ENCODE peak calls at places on chromosomes 7 and 10, in nine cellular contexts. One of them, this sample, is unnamed.

GRCh38 chr10:18066947-18067346 is 73.3 kb upstream of the CACNB2 start:
- DNase-seq in effector memory CD4-positive, alpha-beta T cell: no peak
- DNase-seq in GM10248: no peak
- DNase-seq in stimulated activated CD8-positive, alpha-beta memory T cell treated with anti-CD3 and anti-CD28 coated beads, Interleukin-2, amount 100 ng/mL, for 48 hours: no peak
- DNase-seq in GM23338: no peak
- DNase-seq in tibial nerve: no peak
- DNase-seq in C1 segment of cervical spinal cord: no peak
- DNase-seq in thoracic aorta: no peak
- DNase-seq in GM23248: no peak
- DNase-seq in this sample: no peak

GRCh38 chr10:70331486-70332268 is 47.9 kb upstream of the NPFFR1 start:
- DNase-seq in stimulated activated CD8-positive, alpha-beta memory T cell treated with anti-CD3 and anti-CD28 coated beads, Interleukin-2, amount 100 ng/mL, for 48 hours: no peak
- DNase-seq in tibial nerve: no peak
- DNase-seq in C1 segment of cervical spinal cord: no peak
- DNase-seq in GM23248: peak; percentile 88
- DNase-seq in effector memory CD4-positive, alpha-beta T cell: no peak
- DNase-seq in thoracic aorta: peak; percentile 33
- DNase-seq in GM10248: peak; percentile 69
- DNase-seq in GM23338: peak; percentile 35
- DNase-seq in this sample: peak; percentile 97

GRCh38 chr7:143362126-143362961 is at the start of gene FAM131B:
- DNase-seq in tibial nerve: no peak
- DNase-seq in C1 segment of cervical spinal cord: no peak
- DNase-seq in effector memory CD4-positive, alpha-beta T cell: no peak
- DNase-seq in GM23248: peak; percentile 52
- DNase-seq in GM10248: no peak
- DNase-seq in thoracic aorta: no peak
- DNase-seq in stimulated activated CD8-positive, alpha-beta memory T cell treated with anti-CD3 and anti-CD28 coated beads, Interleukin-2, amount 100 ng/mL, for 48 hours: no peak
- DNase-seq in GM23338: peak; percentile 66
- DNase-seq in this sample: no peak

GRCh38 chr7:31702354-31702753 is 15.3 kb downstream of the PPP1R17 start:
- DNase-seq in GM10248: no peak
- DNase-seq in C1 segment of cervical spinal cord: no peak
- DNase-seq in thoracic aorta: no peak
- DNase-seq in effector memory CD4-positive, alpha-beta T cell: no peak
- DNase-seq in GM23248: no peak
- DNase-seq in stimulated activated CD8-positive, alpha-beta memory T cell treated with anti-CD3 and anti-CD28 coated beads, Interleukin-2, amount 100 ng/mL, for 48 hours: no peak
- DNase-seq in GM23338: no peak
- DNase-seq in tibial nerve: no peak
- DNase-seq in this sample: no peak

GRCh38 chr10:114261116-114261515 is 22.1 kb downstream of the VWA2 start:
- DNase-seq in C1 segment of cervical spinal cord: no peak
- DNase-seq in thoracic aorta: no peak
- DNase-seq in GM23338: no peak
- DNase-seq in stimulated activated CD8-positive, alpha-beta memory T cell treated with anti-CD3 and anti-CD28 coated beads, Interleukin-2, amount 100 ng/mL, for 48 hours: no peak
- DNase-seq in GM23248: peak; percentile 45
- DNase-seq in GM10248: no peak
- DNase-seq in effector memory CD4-positive, alpha-beta T cell: no peak
- DNase-seq in tibial nerve: no peak
- DNase-seq in this sample: peak; percentile 41

GRCh38 chr7:151759591-151760042 is 117.3 kb downstream of the PRKAG2 start:
- DNase-seq in tibial nerve: no peak
- DNase-seq in GM10248: peak; percentile 79
- DNase-seq in C1 segment of cervical spinal cord: no peak
- DNase-seq in GM23248: peak; percentile 75
- DNase-seq in GM23338: peak; percentile 93
- DNase-seq in thoracic aorta: no peak
- DNase-seq in effector memory CD4-positive, alpha-beta T cell: peak; percentile 13
- DNase-seq in stimulated activated CD8-positive, alpha-beta memory T cell treated with anti-CD3 and anti-CD28 coated beads, Interleukin-2, amount 100 ng/mL, for 48 hours: peak; percentile 40
- DNase-seq in this sample: peak; percentile 58

GRCh38 chr7:148304456-148304855 is 286.1 kb upstream of the C7orf33 start:
- DNase-seq in GM10248: no peak
- DNase-seq in thoracic aorta: no peak
- DNase-seq in stimulated activated CD8-positive, alpha-beta memory T cell treated with anti-CD3 and anti-CD28 coated beads, Interleukin-2, amount 100 ng/mL, for 48 hours: no peak
- DNase-seq in effector memory CD4-positive, alpha-beta T cell: no peak
- DNase-seq in GM23248: no peak
- DNase-seq in C1 segment of cervical spinal cord: no peak
- DNase-seq in tibial nerve: no peak
- DNase-seq in GM23338: no peak
- DNase-seq in this sample: no peak

GRCh38 chr10:62637249-62638061 is 167.1 kb upstream of the ADO start:
- DNase-seq in GM23248: peak; percentile 79
- DNase-seq in tibial nerve: no peak
- DNase-seq in C1 segment of cervical spinal cord: no peak
- DNase-seq in GM23338: no peak
- DNase-seq in thoracic aorta: no peak
- DNase-seq in effector memory CD4-positive, alpha-beta T cell: peak; percentile 37
- DNase-seq in stimulated activated CD8-positive, alpha-beta memory T cell treated with anti-CD3 and anti-CD28 coated beads, Interleukin-2, amount 100 ng/mL, for 48 hours: peak; percentile 52
- DNase-seq in GM10248: peak; percentile 26
- DNase-seq in this sample: peak; percentile 44

GRCh38 chr10:88544140-88544870 is 38.8 kb downstream of the RNLS start:
- DNase-seq in stimulated activated CD8-positive, alpha-beta memory T cell treated with anti-CD3 and anti-CD28 coated beads, Interleukin-2, amount 100 ng/mL, for 48 hours: no peak
- DNase-seq in thoracic aorta: no peak
- DNase-seq in GM10248: peak; percentile 5
- DNase-seq in effector memory CD4-positive, alpha-beta T cell: no peak
- DNase-seq in tibial nerve: no peak
- DNase-seq in C1 segment of cervical spinal cord: no peak
- DNase-seq in GM23338: no peak
- DNase-seq in GM23248: no peak
- DNase-seq in this sample: no peak

GRCh38 chr7:151585744-151586424 is 66.2 kb upstream of the RHEB start:
- DNase-seq in tibial nerve: no peak
- DNase-seq in effector memory CD4-positive, alpha-beta T cell: no peak
- DNase-seq in stimulated activated CD8-positive, alpha-beta memory T cell treated with anti-CD3 and anti-CD28 coated beads, Interleukin-2, amount 100 ng/mL, for 48 hours: no peak
- DNase-seq in thoracic aorta: no peak
- DNase-seq in GM23338: no peak
- DNase-seq in GM10248: no peak
- DNase-seq in C1 segment of cervical spinal cord: no peak
- DNase-seq in GM23248: no peak
- DNase-seq in this sample: peak; percentile 12

GRCh38 chr10:30063098-30063497 is 3.7 kb upstream of the JCAD start:
- DNase-seq in tibial nerve: no peak
- DNase-seq in effector memory CD4-positive, alpha-beta T cell: no peak
- DNase-seq in GM23338: no peak
- DNase-seq in C1 segment of cervical spinal cord: no peak
- DNase-seq in GM10248: no peak
- DNase-seq in thoracic aorta: no peak
- DNase-seq in GM23248: peak; percentile 85
- DNase-seq in stimulated activated CD8-positive, alpha-beta memory T cell treated with anti-CD3 and anti-CD28 coated beads, Interleukin-2, amount 100 ng/mL, for 48 hours: no peak
- DNase-seq in this sample: no peak

GRCh38 chr7:27191081-27191715 is 6.2 kb upstream of the HOXA11 start:
- DNase-seq in tibial nerve: peak; percentile 11
- DNase-seq in GM10248: no peak
- DNase-seq in GM23338: no peak
- DNase-seq in stimulated activated CD8-positive, alpha-beta memory T cell treated with anti-CD3 and anti-CD28 coated beads, Interleukin-2, amount 100 ng/mL, for 48 hours: no peak
- DNase-seq in GM23248: no peak
- DNase-seq in thoracic aorta: no peak
- DNase-seq in C1 segment of cervical spinal cord: no peak
- DNase-seq in effector memory CD4-positive, alpha-beta T cell: no peak
- DNase-seq in this sample: no peak

GRCh38 chr10:69467928-69468770 is 16.9 kb downstream of the TSPAN15 start:
- DNase-seq in GM23248: no peak
- DNase-seq in effector memory CD4-positive, alpha-beta T cell: no peak
- DNase-seq in thoracic aorta: no peak
- DNase-seq in GM10248: no peak
- DNase-seq in stimulated activated CD8-positive, alpha-beta memory T cell treated with anti-CD3 and anti-CD28 coated beads, Interleukin-2, amount 100 ng/mL, for 48 hours: no peak
- DNase-seq in tibial nerve: no peak
- DNase-seq in GM23338: peak; percentile 12
- DNase-seq in C1 segment of cervical spinal cord: no peak
- DNase-seq in this sample: no peak

GRCh38 chr10:69344591-69345244 is 66.4 kb downstream of the HK1 start:
- DNase-seq in thoracic aorta: no peak
- DNase-seq in stimulated activated CD8-positive, alpha-beta memory T cell treated with anti-CD3 and anti-CD28 coated beads, Interleukin-2, amount 100 ng/mL, for 48 hours: no peak
- DNase-seq in C1 segment of cervical spinal cord: no peak
- DNase-seq in GM23338: peak; percentile 49
- DNase-seq in GM23248: no peak
- DNase-seq in GM10248: peak; percentile 48
- DNase-seq in tibial nerve: no peak
- DNase-seq in effector memory CD4-positive, alpha-beta T cell: no peak
- DNase-seq in this sample: no peak

GRCh38 chr10:97498841-97499560 is at the start of gene UBTD1:
- DNase-seq in stimulated activated CD8-positive, alpha-beta memory T cell treated with anti-CD3 and anti-CD28 coated beads, Interleukin-2, amount 100 ng/mL, for 48 hours: peak; percentile 6
- DNase-seq in GM10248: peak; percentile 43
- DNase-seq in GM23338: peak; percentile 67
- DNase-seq in tibial nerve: peak; percentile 33
- DNase-seq in C1 segment of cervical spinal cord: peak; percentile 68
- DNase-seq in GM23248: peak; percentile 79
- DNase-seq in effector memory CD4-positive, alpha-beta T cell: no peak
- DNase-seq in thoracic aorta: no peak
- DNase-seq in this sample: peak; percentile 31

GRCh38 chr10:77700086-77700485 is 62.5 kb upstream of the KCNMA1 start:
- DNase-seq in GM23248: no peak
- DNase-seq in GM10248: no peak
- DNase-seq in C1 segment of cervical spinal cord: no peak
- DNase-seq in effector memory CD4-positive, alpha-beta T cell: no peak
- DNase-seq in stimulated activated CD8-positive, alpha-beta memory T cell treated with anti-CD3 and anti-CD28 coated beads, Interleukin-2, amount 100 ng/mL, for 48 hours: no peak
- DNase-seq in thoracic aorta: no peak
- DNase-seq in tibial nerve: no peak
- DNase-seq in GM23338: no peak
- DNase-seq in this sample: peak; percentile 11

GRCh38 chr10:46028584-46029570 is 1.5 kb downstream of the NCOA4 start:
- DNase-seq in C1 segment of cervical spinal cord: no peak
- DNase-seq in GM23248: peak; percentile 85
- DNase-seq in GM10248: peak; percentile 63
- DNase-seq in GM23338: peak; percentile 77
- DNase-seq in thoracic aorta: no peak
- DNase-seq in tibial nerve: no peak
- DNase-seq in effector memory CD4-positive, alpha-beta T cell: no peak
- DNase-seq in stimulated activated CD8-positive, alpha-beta memory T cell treated with anti-CD3 and anti-CD28 coated beads, Interleukin-2, amount 100 ng/mL, for 48 hours: no peak
- DNase-seq in this sample: peak; percentile 80

GRCh38 chr10:112763916-112764520 is 186.0 kb upstream of the TCF7L2 start:
- DNase-seq in GM23248: no peak
- DNase-seq in tibial nerve: no peak
- DNase-seq in GM10248: no peak
- DNase-seq in GM23338: no peak
- DNase-seq in C1 segment of cervical spinal cord: no peak
- DNase-seq in effector memory CD4-positive, alpha-beta T cell: no peak
- DNase-seq in stimulated activated CD8-positive, alpha-beta memory T cell treated with anti-CD3 and anti-CD28 coated beads, Interleukin-2, amount 100 ng/mL, for 48 hours: no peak
- DNase-seq in thoracic aorta: no peak
- DNase-seq in this sample: no peak

GRCh38 chr10:125375210-125375609 is 214.8 kb upstream of the CTBP2 start:
- DNase-seq in effector memory CD4-positive, alpha-beta T cell: no peak
- DNase-seq in GM23338: peak; percentile 20
- DNase-seq in tibial nerve: no peak
- DNase-seq in thoracic aorta: no peak
- DNase-seq in GM10248: no peak
- DNase-seq in C1 segment of cervical spinal cord: no peak
- DNase-seq in stimulated activated CD8-positive, alpha-beta memory T cell treated with anti-CD3 and anti-CD28 coated beads, Interleukin-2, amount 100 ng/mL, for 48 hours: no peak
- DNase-seq in GM23248: no peak
- DNase-seq in this sample: no peak